ENCODE peak calls at places on chromosomes 1 and 21, in eight cellular contexts. One of them, this sample, is unnamed. For H3K4me1, the result is how much of the 10 kb centered on the place peaks cover.

GRCh38 chr1:11053758-11054137 is 6.1 kb downstream of the SRM start:
- DNase-seq in HCT116: no peak
- DNase-seq in neural progenitor cell: peak
- DNase-seq in GM23338: peak
- DNase-seq in SK-N-SH: no peak
- DNase-seq in hepatocyte: peak
- DNase-seq in GM23248: peak
- DNase-seq in PC-3: no peak
- DNase-seq in this sample: peak

GRCh38 chr1:100731758-100732157 is 12.2 kb downstream of the VCAM1 start:
- DNase-seq in neural progenitor cell: no peak
- DNase-seq in hepatocyte: no peak
- DNase-seq in HCT116: no peak
- DNase-seq in GM23248: no peak
- DNase-seq in PC-3: no peak
- DNase-seq in SK-N-SH: no peak
- DNase-seq in GM23338: no peak
- DNase-seq in this sample: no peak

GRCh38 chr1:22221233-22221780 is 78.4 kb upstream of the WNT4 start:
- DNase-seq in HCT116: no peak
- DNase-seq in neural progenitor cell: no peak
- DNase-seq in PC-3: no peak
- DNase-seq in hepatocyte: no peak
- DNase-seq in SK-N-SH: no peak
- DNase-seq in GM23338: no peak
- DNase-seq in GM23248: no peak
- DNase-seq in this sample: no peak

GRCh38 chr21:29265690-29266479 is 32.8 kb upstream of the BACH1 start:
- DNase-seq in hepatocyte: no peak
- DNase-seq in neural progenitor cell: no peak
- DNase-seq in SK-N-SH: no peak
- DNase-seq in PC-3: no peak
- DNase-seq in GM23338: no peak
- DNase-seq in HCT116: no peak
- DNase-seq in GM23248: peak
- DNase-seq in this sample: no peak

GRCh38 chr1:116067564-116067887 is 43.7 kb upstream of the MAB21L3 start:
- DNase-seq in GM23338: no peak
- DNase-seq in HCT116: no peak
- DNase-seq in SK-N-SH: no peak
- DNase-seq in neural progenitor cell: no peak
- DNase-seq in GM23248: peak
- DNase-seq in hepatocyte: peak
- DNase-seq in PC-3: peak
- DNase-seq in this sample: no peak

GRCh38 chr1:164613176-164613575 is 54.2 kb downstream of the PBX1 start:
- DNase-seq in GM23338: peak
- DNase-seq in GM23248: peak
- DNase-seq in PC-3: peak
- DNase-seq in SK-N-SH: no peak
- DNase-seq in hepatocyte: peak
- DNase-seq in HCT116: peak
- DNase-seq in neural progenitor cell: no peak
- DNase-seq in this sample: no peak

GRCh38 chr1:77978293-77978968 is 441 bp downstream of the FUBP1 start:
- DNase-seq in GM23338: peak
- DNase-seq in GM23248: peak
- DNase-seq in neural progenitor cell: peak
- DNase-seq in SK-N-SH: peak
- DNase-seq in HCT116: peak
- DNase-seq in hepatocyte: peak
- DNase-seq in PC-3: peak
- DNase-seq in this sample: peak

GRCh38 chr21:42665484-42665883 is 12.1 kb downstream of the PDE9A start:
- DNase-seq in PC-3: no peak
- DNase-seq in hepatocyte: no peak
- DNase-seq in SK-N-SH: no peak
- DNase-seq in HCT116: no peak
- DNase-seq in neural progenitor cell: no peak
- DNase-seq in GM23248: no peak
- DNase-seq in GM23338: no peak
- DNase-seq in this sample: no peak

GRCh38 chr1:9716404-9717192 is 65.1 kb downstream of the PIK3CD start:
- DNase-seq in GM23248: no peak
- DNase-seq in hepatocyte: no peak
- DNase-seq in PC-3: no peak
- DNase-seq in SK-N-SH: no peak
- DNase-seq in HCT116: no peak
- DNase-seq in neural progenitor cell: no peak
- DNase-seq in GM23338: no peak
- DNase-seq in this sample: no peak

GRCh38 chr1:242467556-242468145 is 56.8 kb downstream of the PLD5 start:
- DNase-seq in GM23338: peak
- DNase-seq in PC-3: peak
- DNase-seq in SK-N-SH: peak
- DNase-seq in HCT116: peak
- DNase-seq in hepatocyte: peak
- DNase-seq in GM23248: peak
- DNase-seq in neural progenitor cell: peak
- DNase-seq in this sample: peak

GRCh38 chr1:213658508-213658907 is 329.3 kb upstream of the PROX1 start:
- DNase-seq in PC-3: no peak
- DNase-seq in HCT116: no peak
- DNase-seq in neural progenitor cell: no peak
- DNase-seq in SK-N-SH: no peak
- DNase-seq in GM23248: no peak
- DNase-seq in GM23338: no peak
- DNase-seq in hepatocyte: no peak
- DNase-seq in this sample: no peak

GRCh38 chr1:199205740-199206139 is 566.9 kb downstream of the PTPRC start:
- DNase-seq in HCT116: no peak
- DNase-seq in GM23248: no peak
- DNase-seq in SK-N-SH: no peak
- DNase-seq in hepatocyte: no peak
- DNase-seq in GM23338: no peak
- DNase-seq in PC-3: peak
- DNase-seq in neural progenitor cell: no peak
- DNase-seq in this sample: no peak

GRCh38 chr1:222329493-222330045 is 218.3 kb downstream of the HHIPL2 start:
- DNase-seq in GM23248: no peak
- DNase-seq in HCT116: peak
- DNase-seq in hepatocyte: no peak
- DNase-seq in SK-N-SH: no peak
- DNase-seq in neural progenitor cell: no peak
- DNase-seq in GM23338: no peak
- DNase-seq in PC-3: peak
- DNase-seq in this sample: peak

GRCh38 chr1:14921057-14921456 is 232.5 kb upstream of the TMEM51 start:
- DNase-seq in GM23248: peak
- DNase-seq in SK-N-SH: no peak
- DNase-seq in hepatocyte: no peak
- DNase-seq in GM23338: no peak
- DNase-seq in neural progenitor cell: no peak
- DNase-seq in PC-3: no peak
- DNase-seq in HCT116: no peak
- DNase-seq in this sample: no peak

GRCh38 chr1:51189421-51190073 is 46.5 kb upstream of the RNF11 start:
- DNase-seq in HCT116: peak
- DNase-seq in neural progenitor cell: peak
- DNase-seq in hepatocyte: peak
- DNase-seq in GM23248: peak
- DNase-seq in SK-N-SH: peak
- DNase-seq in PC-3: peak
- DNase-seq in GM23338: peak
- DNase-seq in this sample: peak

GRCh38 chr1:119353851-119354250 is 14.7 kb upstream of the HAO2 start:
- DNase-seq in neural progenitor cell: no peak
- DNase-seq in hepatocyte: no peak
- DNase-seq in HCT116: no peak
- DNase-seq in SK-N-SH: no peak
- DNase-seq in GM23338: no peak
- DNase-seq in PC-3: no peak
- DNase-seq in GM23248: no peak
- DNase-seq in this sample: no peak

GRCh38 chr1:172423336-172423735 is 2.9 kb downstream of the C1orf105 start:
- DNase-seq in PC-3: no peak
- DNase-seq in HCT116: no peak
- DNase-seq in GM23248: no peak
- DNase-seq in GM23338: no peak
- DNase-seq in SK-N-SH: no peak
- DNase-seq in hepatocyte: no peak
- DNase-seq in neural progenitor cell: no peak
- DNase-seq in this sample: no peak

GRCh38 chr1:222165625-222166024 is 382.3 kb downstream of the HHIPL2 start:
- DNase-seq in HCT116: no peak
- DNase-seq in GM23338: no peak
- DNase-seq in PC-3: no peak
- DNase-seq in neural progenitor cell: no peak
- DNase-seq in hepatocyte: no peak
- DNase-seq in SK-N-SH: no peak
- DNase-seq in GM23248: no peak
- DNase-seq in this sample: no peak

GRCh38 chr1:168806955-168807354 is 77.9 kb upstream of the DPT start:
- DNase-seq in hepatocyte: peak
- DNase-seq in GM23338: no peak
- DNase-seq in neural progenitor cell: no peak
- DNase-seq in PC-3: no peak
- DNase-seq in SK-N-SH: no peak
- DNase-seq in HCT116: no peak
- DNase-seq in GM23248: no peak
- DNase-seq in this sample: no peak

DNA sequence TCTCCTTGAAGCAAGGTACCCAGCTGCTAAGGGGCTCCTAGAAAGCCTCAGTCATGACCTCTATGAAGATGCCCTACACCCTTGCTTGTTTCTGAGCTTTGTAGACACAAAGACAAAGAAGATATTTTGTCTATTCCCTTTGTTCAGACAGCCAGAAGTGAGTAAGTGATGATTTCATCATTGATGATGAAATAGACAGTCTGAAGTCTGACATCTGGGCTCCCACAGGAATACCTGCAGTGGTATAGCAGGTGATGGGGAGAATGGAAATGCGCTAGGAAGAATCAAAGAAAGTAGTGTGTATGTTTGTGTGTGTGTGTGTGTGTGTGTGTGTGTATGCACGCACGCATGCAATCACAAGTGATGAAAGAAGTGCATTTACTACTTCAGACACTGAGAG is 82.2 kb upstream of the DPT start:
- DNase-seq in SK-N-SH: no peak
- DNase-seq in GM23338: no peak
- DNase-seq in PC-3: no peak
- DNase-seq in HCT116: no peak
- DNase-seq in neural progenitor cell: no peak
- DNase-seq in hepatocyte: no peak
- DNase-seq in GM23248: peak
- DNase-seq in this sample: no peak
- TF ChIP-seq EZH2phosphoT487 in SK-N-SH: no peak
- TF ChIP-seq EZH2phosphoT487 in GM23338: no peak
- TF ChIP-seq EZH2phosphoT487 in PC-3: no peak
- TF ChIP-seq EZH2phosphoT487 in HCT116: no peak
- TF ChIP-seq EZH2phosphoT487 in neural progenitor cell: no peak
- TF ChIP-seq EZH2phosphoT487 in hepatocyte: no peak
- TF ChIP-seq EZH2phosphoT487 in GM23248: no peak
- TF ChIP-seq EZH2phosphoT487 in this sample: no peak

GRCh38 chr1:23913212-23913880 is at the start of gene CNR2:
- DNase-seq in neural progenitor cell: no peak
- DNase-seq in GM23248: no peak
- DNase-seq in PC-3: no peak
- DNase-seq in HCT116: no peak
- DNase-seq in GM23338: no peak
- DNase-seq in SK-N-SH: no peak
- DNase-seq in hepatocyte: no peak
- DNase-seq in this sample: peak
- H3K4me1 ChIP-seq in neural progenitor cell: under half
- H3K4me1 ChIP-seq in GM23248: under half
- H3K4me1 ChIP-seq in PC-3: under half
- H3K4me1 ChIP-seq in HCT116: under half
- H3K4me1 ChIP-seq in GM23338: under half
- H3K4me1 ChIP-seq in SK-N-SH: under half
- H3K4me1 ChIP-seq in hepatocyte: under half
- H3K4me1 ChIP-seq in this sample: half or more

GRCh38 chr1:209183195-209183594 is 400.3 kb upstream of the CAMK1G start:
- DNase-seq in GM23338: no peak
- DNase-seq in neural progenitor cell: no peak
- DNase-seq in SK-N-SH: no peak
- DNase-seq in HCT116: no peak
- DNase-seq in GM23248: no peak
- DNase-seq in hepatocyte: no peak
- DNase-seq in PC-3: no peak
- DNase-seq in this sample: no peak
- TF ChIP-seq EZH2phosphoT487 in GM23338: no peak
- TF ChIP-seq EZH2phosphoT487 in neural progenitor cell: no peak
- TF ChIP-seq EZH2phosphoT487 in SK-N-SH: no peak
- TF ChIP-seq EZH2phosphoT487 in HCT116: no peak
- TF ChIP-seq EZH2phosphoT487 in GM23248: no peak
- TF ChIP-seq EZH2phosphoT487 in hepatocyte: no peak
- TF ChIP-seq EZH2phosphoT487 in PC-3: no peak
- TF ChIP-seq EZH2phosphoT487 in this sample: no peak

GRCh38 chr1:109109906-109110305 is 4.0 kb upstream of the ELAPOR1 start:
- DNase-seq in neural progenitor cell: no peak
- DNase-seq in GM23338: no peak
- DNase-seq in HCT116: no peak
- DNase-seq in GM23248: no peak
- DNase-seq in hepatocyte: no peak
- DNase-seq in PC-3: no peak
- DNase-seq in SK-N-SH: no peak
- DNase-seq in this sample: no peak

GRCh38 chr1:109105881-109106280 is 8.0 kb upstream of the ELAPOR1 start:
- DNase-seq in GM23248: no peak
- DNase-seq in GM23338: no peak
- DNase-seq in SK-N-SH: no peak
- DNase-seq in PC-3: no peak
- DNase-seq in hepatocyte: no peak
- DNase-seq in neural progenitor cell: no peak
- DNase-seq in HCT116: no peak
- DNase-seq in this sample: no peak

GRCh38 chr1:109104364-109105151 is 9.4 kb upstream of the ELAPOR1 start:
- DNase-seq in GM23248: peak
- DNase-seq in neural progenitor cell: no peak
- DNase-seq in hepatocyte: no peak
- DNase-seq in SK-N-SH: no peak
- DNase-seq in PC-3: no peak
- DNase-seq in GM23338: no peak
- DNase-seq in HCT116: no peak
- DNase-seq in this sample: no peak

GRCh38 chr1:109111386-109112055 is 2.4 kb upstream of the ELAPOR1 start:
- DNase-seq in GM23338: no peak
- DNase-seq in PC-3: no peak
- DNase-seq in SK-N-SH: no peak
- DNase-seq in hepatocyte: no peak
- DNase-seq in GM23248: peak
- DNase-seq in HCT116: no peak
- DNase-seq in neural progenitor cell: no peak
- DNase-seq in this sample: no peak

DNA sequence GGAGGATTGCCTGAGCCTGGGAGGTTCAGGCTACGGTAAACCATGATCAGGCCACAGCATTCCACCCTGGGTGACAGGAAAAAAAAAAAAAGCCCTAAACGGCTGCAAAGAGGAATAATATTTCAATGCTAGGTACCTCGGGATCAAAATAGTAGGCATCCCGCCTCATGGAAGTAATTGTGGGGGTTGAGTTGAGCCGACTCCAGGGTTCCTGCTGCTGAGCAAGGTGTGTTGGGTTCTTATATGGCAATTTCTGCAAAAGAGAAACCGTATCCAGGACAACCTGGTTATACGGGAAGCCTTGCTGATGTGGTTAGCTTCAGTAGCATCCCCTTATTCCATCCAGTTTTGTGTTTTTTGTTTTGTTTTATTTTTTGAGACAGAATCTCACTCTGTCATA is 6.1 kb upstream of the ELAPOR1 start:
- DNase-seq in HCT116: no peak
- DNase-seq in SK-N-SH: no peak
- DNase-seq in GM23338: no peak
- DNase-seq in neural progenitor cell: no peak
- DNase-seq in hepatocyte: no peak
- DNase-seq in GM23248: no peak
- DNase-seq in PC-3: no peak
- DNase-seq in this sample: no peak
- H3K4me1 ChIP-seq in HCT116: under half
- H3K4me1 ChIP-seq in SK-N-SH: under half
- H3K4me1 ChIP-seq in GM23338: under half
- H3K4me1 ChIP-seq in neural progenitor cell: under half
- H3K4me1 ChIP-seq in hepatocyte: under half
- H3K4me1 ChIP-seq in GM23248: under half
- H3K4me1 ChIP-seq in PC-3: under half
- H3K4me1 ChIP-seq in this sample: under half

This sample was measured in OCI-LY7.